ENCODE peak calls at places on chromosome X, in seven cellular contexts. B, P, X, O, D, Z and H are unnamed samples.

GRCh38 chrX:148871422-148872152 is 371.2 kb downstream of the AFF2 start:
- DNase-seq in X (no peak), Z (no peak), O (no peak), D (no peak), P (peak; percentile 63), B (peak; percentile 54), H (no peak)

GRCh38 chrX:357693-358471 is 28.8 kb downstream of the PPP2R3B start:
- DNase-seq in O (no peak), Z (no peak), D (peak; percentile 13), P (peak; percentile 13), X (no peak), B (peak; percentile 61), H (peak; percentile 76)

GRCh38 chrX:68438575-68438974 is 5.3 kb upstream of the OPHN1 start:
- DNase-seq in X (no peak), D (no peak), P (peak; percentile 82), Z (no peak), B (no peak), O (peak; percentile 52), H (no peak)

GRCh38 chrX:65712005-65712861 is 44.8 kb downstream of the MSN start:
- DNase-seq in B (no peak), O (no peak), P (no peak), D (no peak), Z (no peak), X (no peak), H (no peak)

GRCh38 chrX:31353095-31353494 is 281.3 kb upstream of the FTHL17 start:
- DNase-seq in X (no peak), P (peak; percentile 84), B (peak; percentile 47), O (no peak), Z (no peak), D (no peak), H (no peak)

GRCh38 chrX:123184858-123185251 is 777 bp downstream of the GRIA3 start:
- DNase-seq in B (no peak), X (peak; percentile 19), P (no peak), O (no peak), D (no peak), Z (no peak), H (no peak)

GRCh38 chrX:68568136-68568535 is 69.3 kb downstream of the YIPF6 start:
- DNase-seq in X (no peak), D (no peak), Z (no peak), O (no peak), B (no peak), P (no peak), H (peak; percentile 24)

GRCh38 chrX:17082831-17083230 is 136.4 kb downstream of the REPS2 start:
- DNase-seq in P (peak; percentile 47), B (no peak), X (no peak), O (no peak), Z (peak; percentile 44), D (no peak), H (no peak)

GRCh38 chrX:54708404-54708803 is 89.7 kb downstream of the ITIH6 start:
- DNase-seq in P (no peak), B (no peak), O (no peak), D (no peak), Z (no peak), X (no peak), H (no peak)

GRCh38 chrX:15737188-15737956 is 698 bp upstream of the CA5B start:
- DNase-seq in O (no peak), B (no peak), D (no peak), P (peak; percentile 21), X (no peak), Z (no peak), H (no peak)

GRCh38 chrX:149849787-149850186 is 31.2 kb upstream of the MAGEA8 start:
- DNase-seq in Z (no peak), P (no peak), B (no peak), X (no peak), D (no peak), O (no peak), H (no peak)

GRCh38 chrX:139194571-139195280 is 335.8 kb upstream of the F9 start:
- DNase-seq in D (no peak), O (peak; percentile 38), B (no peak), X (no peak), Z (no peak), P (no peak), H (no peak)

GRCh38 chrX:119482497-119483480 is 14.5 kb downstream of the SLC25A5 start:
- DNase-seq in P (peak; percentile 60), D (peak; percentile 61), Z (peak; percentile 55), O (peak; percentile 64), X (peak; percentile 43), B (no peak), H (peak; percentile 73)

GRCh38 chrX:86148024-86148511 is at the start of gene DACH2:
- DNase-seq in P (no peak), X (peak; percentile 85), D (peak; percentile 64), O (peak; percentile 64), B (peak; percentile 11), Z (peak; percentile 58), H (peak; percentile 31)

GRCh38 chrX:150897371-150898319 is 823 bp downstream of the CD99L2 start:
- DNase-seq in Z (peak; percentile 24), X (no peak), P (peak; percentile 33), D (no peak), B (no peak), O (no peak), H (peak; percentile 78)

DNA sequence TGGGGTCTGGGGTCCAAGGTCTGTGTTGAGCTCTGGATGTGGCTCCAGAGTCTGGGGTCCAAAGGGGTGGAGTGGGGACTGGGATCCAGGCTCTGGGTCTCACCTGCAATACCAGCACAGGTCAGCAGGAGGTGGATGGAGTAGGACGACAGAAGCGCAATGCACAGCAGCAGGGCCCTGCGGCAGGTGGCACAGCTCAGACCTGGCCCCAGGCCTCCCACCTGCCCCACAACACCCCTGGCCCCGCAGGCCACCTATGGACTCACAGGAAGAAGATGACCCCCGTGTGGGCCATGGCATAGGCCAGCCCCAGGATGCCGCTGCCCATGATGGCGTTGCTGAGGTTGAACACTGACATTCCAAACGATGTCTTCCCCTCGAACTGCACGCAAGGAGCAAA is 3.4 kb downstream of the SLC38A5 start:
- DNase-seq in B (no peak), P (no peak), D (no peak), Z (no peak), O (no peak), X (no peak), H (peak; percentile 47)
- TF ChIP-seq CTCF in B (no peak), P (peak; percentile 21), D (no peak), Z (no peak), O (no peak), X (no peak), H (peak; percentile 25)

GRCh38 chrX:38563006-38563405 is 1.7 kb downstream of the TSPAN7 start:
- DNase-seq in D (no peak), Z (no peak), X (no peak), P (no peak), O (no peak), B (no peak), H (no peak)

GRCh38 chrX:38561126-38561868 is at the start of gene TSPAN7:
- DNase-seq in P (peak; percentile 53), D (peak; percentile 84), Z (peak; percentile 40), O (peak; percentile 76), X (peak; percentile 84), B (peak; percentile 41), H (peak; percentile 83)

GRCh38 chrX:38558681-38559080 is 2.7 kb upstream of the TSPAN7 start:
- DNase-seq in D (no peak), X (no peak), P (peak; percentile 80), Z (no peak), O (no peak), B (no peak), H (no peak)

GRCh38 chrX:38560776-38561125 is 591 bp upstream of the TSPAN7 start:
- DNase-seq in B (no peak), Z (no peak), X (peak; percentile 14), O (no peak), P (no peak), D (no peak), H (no peak)

DNA sequence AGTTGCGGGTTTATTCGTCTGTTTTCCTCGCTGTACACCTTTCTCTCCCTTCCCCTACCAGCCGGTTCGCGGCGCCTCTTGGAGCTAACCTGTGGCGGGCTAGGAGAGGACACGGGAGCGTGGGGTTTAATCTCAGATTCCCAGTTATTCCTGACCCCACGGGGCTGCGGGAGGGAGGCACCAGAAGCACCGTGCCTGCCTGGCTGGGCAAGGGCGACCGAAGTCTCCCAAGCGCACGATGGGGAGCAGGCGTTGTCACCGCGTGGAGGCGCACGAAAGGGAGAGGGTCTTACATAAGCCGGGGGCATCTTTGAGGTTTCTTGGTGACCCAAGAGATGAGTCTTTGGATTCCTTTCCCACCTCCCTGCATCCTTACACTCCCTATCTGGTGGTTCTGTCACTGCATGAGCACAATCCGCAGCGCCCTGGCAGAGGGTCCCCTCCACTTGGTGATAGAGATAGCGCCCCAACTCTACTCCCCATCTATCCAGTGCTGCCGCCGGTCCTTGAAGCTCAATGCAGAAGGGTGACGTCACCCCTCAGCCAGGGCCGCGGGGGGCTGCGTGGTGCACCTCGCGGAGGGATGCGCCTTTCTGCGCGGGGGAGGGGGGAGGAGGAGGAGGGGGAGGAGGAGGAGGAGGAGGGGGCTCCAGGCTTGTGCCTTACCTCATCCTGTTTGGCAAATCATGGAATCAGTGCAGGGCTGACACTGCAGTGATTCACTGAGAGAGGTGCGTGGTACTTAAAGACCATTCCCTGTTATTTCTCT is 793 bp downstream of the TSPAN7 start:
- DNase-seq in P (no peak), Z (no peak), B (no peak), D (peak; percentile 16), O (peak; percentile 29), X (peak; percentile 56), H (peak; percentile 18)
- TF ChIP-seq CTCF in P (no peak), Z (no peak), B (no peak), D (no peak), O (no peak), X (no peak), H (no peak)

DNA sequence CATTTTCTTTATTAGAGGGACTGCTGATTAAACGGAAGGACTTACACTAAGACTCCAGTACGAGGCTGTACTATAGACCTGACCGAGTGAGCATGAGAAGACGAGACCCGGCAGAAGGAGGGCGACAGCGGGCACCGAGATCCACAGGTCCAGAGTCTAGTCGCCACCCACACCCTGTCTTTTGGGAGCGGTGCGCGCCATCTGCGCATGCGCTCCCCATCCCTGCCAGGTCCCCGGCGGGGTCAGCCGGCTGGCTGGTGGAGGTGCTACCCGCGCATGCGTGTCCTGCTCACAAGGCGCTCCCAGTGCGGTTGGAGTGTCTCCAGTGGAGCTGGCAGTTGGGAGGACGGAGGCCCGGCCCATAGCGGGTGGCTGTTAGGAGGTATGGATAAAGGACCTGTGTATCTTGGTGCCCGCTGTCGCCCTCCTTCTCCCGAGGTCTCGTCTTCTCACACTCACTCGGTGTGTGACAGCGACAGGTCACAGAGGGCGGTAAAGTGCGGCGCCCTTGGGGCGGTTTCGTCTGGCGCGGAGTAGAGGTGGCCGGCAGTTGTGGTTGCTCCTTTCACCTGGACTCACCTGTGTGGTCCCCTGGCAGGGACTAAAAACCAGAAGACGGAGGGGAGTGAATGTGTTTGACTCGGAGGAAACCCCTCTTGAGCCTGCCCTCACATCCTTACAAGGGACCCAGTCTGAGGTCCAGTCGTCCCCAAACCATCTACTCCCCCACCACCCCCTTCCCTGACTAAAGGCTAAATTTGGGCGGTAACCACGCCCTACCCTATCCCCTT is 7.6 kb upstream of the HSD17B10 start:
- DNase-seq in O (peak; percentile 78), B (peak; percentile 52), P (peak; percentile 82), X (peak; percentile 71), Z (peak; percentile 91), D (peak; percentile 83), H (peak; percentile 73)
- TF ChIP-seq CTCF in O (no peak), B (no peak), P (no peak), X (no peak), Z (no peak), D (no peak), H (no peak)

DNA sequence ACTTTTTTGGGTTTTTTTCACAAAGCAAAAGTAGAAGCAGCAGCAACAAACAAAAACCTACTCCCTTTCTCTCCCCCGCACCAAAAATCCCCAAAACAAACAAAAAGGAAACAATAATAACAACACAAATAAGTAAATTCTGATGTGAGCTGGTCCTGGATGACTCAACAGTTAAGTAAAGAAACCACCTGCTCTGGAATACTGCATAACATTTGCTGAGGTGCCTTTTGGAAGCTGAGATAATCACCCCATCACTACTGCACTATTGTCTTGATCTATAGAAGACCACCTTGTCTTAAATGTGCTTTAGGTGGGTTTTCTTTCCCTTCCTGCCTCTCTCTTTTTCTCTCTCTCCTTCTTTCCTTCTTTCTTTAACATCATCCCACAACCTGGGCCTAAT is 89.7 kb downstream of the PLAC1 start:
- DNase-seq in P (no peak), B (no peak), Z (no peak), O (no peak), X (no peak), D (no peak), H (no peak)
- TF ChIP-seq CTCF in P (no peak), B (no peak), Z (no peak), O (no peak), X (no peak), D (no peak), H (no peak)